ENCODE peak calls at places on chromosomes 6 and 20, in seven cellular contexts. One of them, this sample, is unnamed.
A peak's percentile ranks its signal among the peaks of the same experiment; 100 is the strongest.

GRCh38 chr6:10884245-10884972 is 2.4 kb upstream of the SYCP2L start:
- DNase-seq in upper lobe of right lung: no peak
- DNase-seq in uterus: no peak
- DNase-seq in HCT116: no peak
- DNase-seq in foreskin keratinocyte: no peak
- DNase-seq in CD8-positive, alpha-beta T cell: no peak
- DNase-seq in choroid plexus epithelial cell: no peak
- DNase-seq in this sample: no peak

GRCh38 chr20:63093966-63094766 is 87.4 kb upstream of the BHLHE23 start:
- DNase-seq in uterus: no peak
- DNase-seq in choroid plexus epithelial cell: no peak
- DNase-seq in HCT116: no peak
- DNase-seq in CD8-positive, alpha-beta T cell: no peak
- DNase-seq in upper lobe of right lung: peak; percentile 31
- DNase-seq in foreskin keratinocyte: no peak
- DNase-seq in this sample: peak; percentile 34

GRCh38 chr6:115717062-115717461 is 343.6 kb downstream of the FRK start:
- DNase-seq in choroid plexus epithelial cell: no peak
- DNase-seq in upper lobe of right lung: no peak
- DNase-seq in CD8-positive, alpha-beta T cell: no peak
- DNase-seq in HCT116: no peak
- DNase-seq in foreskin keratinocyte: no peak
- DNase-seq in uterus: no peak
- DNase-seq in this sample: no peak

GRCh38 chr6:126811307-126811706 is 307.2 kb upstream of the RSPO3 start:
- DNase-seq in HCT116: no peak
- DNase-seq in foreskin keratinocyte: no peak
- DNase-seq in uterus: peak; percentile 22
- DNase-seq in choroid plexus epithelial cell: peak; percentile 64
- DNase-seq in CD8-positive, alpha-beta T cell: no peak
- DNase-seq in upper lobe of right lung: no peak
- DNase-seq in this sample: no peak

GRCh38 chr6:121522771-121523386 is 87.4 kb downstream of the GJA1 start:
- DNase-seq in uterus: no peak
- DNase-seq in HCT116: no peak
- DNase-seq in foreskin keratinocyte: no peak
- DNase-seq in upper lobe of right lung: no peak
- DNase-seq in choroid plexus epithelial cell: peak; percentile 62
- DNase-seq in CD8-positive, alpha-beta T cell: no peak
- DNase-seq in this sample: no peak

GRCh38 chr20:45935416-45936046 is 1.0 kb downstream of the PCIF1 start:
- DNase-seq in upper lobe of right lung: no peak
- DNase-seq in foreskin keratinocyte: no peak
- DNase-seq in choroid plexus epithelial cell: peak; percentile 64
- DNase-seq in HCT116: no peak
- DNase-seq in uterus: no peak
- DNase-seq in CD8-positive, alpha-beta T cell: no peak
- DNase-seq in this sample: no peak

GRCh38 chr6:4162345-4162744 is 27.0 kb upstream of the ECI2 start:
- DNase-seq in choroid plexus epithelial cell: no peak
- DNase-seq in HCT116: no peak
- DNase-seq in uterus: no peak
- DNase-seq in CD8-positive, alpha-beta T cell: no peak
- DNase-seq in upper lobe of right lung: no peak
- DNase-seq in foreskin keratinocyte: no peak
- DNase-seq in this sample: no peak

GRCh38 chr20:61682998-61683681 is 382.5 kb downstream of the TAF4 start:
- DNase-seq in foreskin keratinocyte: no peak
- DNase-seq in HCT116: no peak
- DNase-seq in choroid plexus epithelial cell: no peak
- DNase-seq in CD8-positive, alpha-beta T cell: no peak
- DNase-seq in uterus: no peak
- DNase-seq in upper lobe of right lung: no peak
- DNase-seq in this sample: no peak

GRCh38 chr20:63697868-63698545 is 1.6 kb downstream of the TNFRSF6B start:
- DNase-seq in CD8-positive, alpha-beta T cell: no peak
- DNase-seq in foreskin keratinocyte: peak; percentile 25
- DNase-seq in HCT116: no peak
- DNase-seq in uterus: no peak
- DNase-seq in choroid plexus epithelial cell: no peak
- DNase-seq in upper lobe of right lung: no peak
- DNase-seq in this sample: peak; percentile 37

GRCh38 chr20:3783068-3783489 is 1.8 kb upstream of the SPEF1 start:
- DNase-seq in CD8-positive, alpha-beta T cell: no peak
- DNase-seq in choroid plexus epithelial cell: no peak
- DNase-seq in upper lobe of right lung: no peak
- DNase-seq in HCT116: no peak
- DNase-seq in foreskin keratinocyte: no peak
- DNase-seq in uterus: no peak
- DNase-seq in this sample: peak; percentile 53

GRCh38 chr20:4040283-4041179 is 25.2 kb upstream of the RNF24 start:
- DNase-seq in foreskin keratinocyte: no peak
- DNase-seq in choroid plexus epithelial cell: peak; percentile 48
- DNase-seq in uterus: no peak
- DNase-seq in HCT116: no peak
- DNase-seq in CD8-positive, alpha-beta T cell: no peak
- DNase-seq in upper lobe of right lung: no peak
- DNase-seq in this sample: peak; percentile 60

GRCh38 chr20:10157539-10157938 is 61.1 kb upstream of the SNAP25 start:
- DNase-seq in uterus: no peak
- DNase-seq in foreskin keratinocyte: no peak
- DNase-seq in CD8-positive, alpha-beta T cell: no peak
- DNase-seq in choroid plexus epithelial cell: no peak
- DNase-seq in upper lobe of right lung: no peak
- DNase-seq in HCT116: no peak
- DNase-seq in this sample: no peak

GRCh38 chr20:10648651-10649050 is 25.1 kb downstream of the JAG1 start:
- DNase-seq in upper lobe of right lung: no peak
- DNase-seq in choroid plexus epithelial cell: peak; percentile 82
- DNase-seq in foreskin keratinocyte: no peak
- DNase-seq in uterus: no peak
- DNase-seq in CD8-positive, alpha-beta T cell: no peak
- DNase-seq in HCT116: no peak
- DNase-seq in this sample: no peak

GRCh38 chr6:134515976-134516375 is 198.1 kb upstream of the SGK1 start:
- DNase-seq in upper lobe of right lung: no peak
- DNase-seq in choroid plexus epithelial cell: peak; percentile 68
- DNase-seq in HCT116: no peak
- DNase-seq in foreskin keratinocyte: no peak
- DNase-seq in uterus: no peak
- DNase-seq in CD8-positive, alpha-beta T cell: no peak
- DNase-seq in this sample: no peak

GRCh38 chr6:105810922-105811482 is 275.1 kb upstream of the PRDM1 start:
- DNase-seq in HCT116: no peak
- DNase-seq in upper lobe of right lung: no peak
- DNase-seq in uterus: no peak
- DNase-seq in CD8-positive, alpha-beta T cell: no peak
- DNase-seq in foreskin keratinocyte: no peak
- DNase-seq in choroid plexus epithelial cell: no peak
- DNase-seq in this sample: no peak

GRCh38 chr20:433300-433975 is 25.3 kb downstream of the RBCK1 start:
- DNase-seq in HCT116: no peak
- DNase-seq in upper lobe of right lung: no peak
- DNase-seq in uterus: no peak
- DNase-seq in choroid plexus epithelial cell: peak; percentile 29
- DNase-seq in CD8-positive, alpha-beta T cell: peak; percentile 43
- DNase-seq in foreskin keratinocyte: peak; percentile 56
- DNase-seq in this sample: no peak

GRCh38 chr6:137202078-137202477 is 17.1 kb downstream of the IFNGR1 start:
- DNase-seq in choroid plexus epithelial cell: no peak
- DNase-seq in HCT116: no peak
- DNase-seq in uterus: no peak
- DNase-seq in foreskin keratinocyte: no peak
- DNase-seq in upper lobe of right lung: no peak
- DNase-seq in CD8-positive, alpha-beta T cell: no peak
- DNase-seq in this sample: no peak

GRCh38 chr20:14937846-14938245 is 600.4 kb upstream of the FLRT3 start:
- DNase-seq in CD8-positive, alpha-beta T cell: no peak
- DNase-seq in upper lobe of right lung: no peak
- DNase-seq in choroid plexus epithelial cell: no peak
- DNase-seq in uterus: no peak
- DNase-seq in HCT116: no peak
- DNase-seq in foreskin keratinocyte: no peak
- DNase-seq in this sample: no peak

GRCh38 chr6:157200117-157200516 is 123.2 kb downstream of the TMEM242 start:
- DNase-seq in upper lobe of right lung: no peak
- DNase-seq in CD8-positive, alpha-beta T cell: no peak
- DNase-seq in HCT116: no peak
- DNase-seq in uterus: no peak
- DNase-seq in foreskin keratinocyte: no peak
- DNase-seq in choroid plexus epithelial cell: no peak
- DNase-seq in this sample: no peak

GRCh38 chr6:55868910-55869479 is 6.4 kb downstream of the BMP5 start:
- DNase-seq in foreskin keratinocyte: peak; percentile 100
- DNase-seq in HCT116: peak; percentile 2
- DNase-seq in uterus: no peak
- DNase-seq in choroid plexus epithelial cell: peak; percentile 59
- DNase-seq in upper lobe of right lung: no peak
- DNase-seq in CD8-positive, alpha-beta T cell: no peak
- DNase-seq in this sample: no peak

GRCh38 chr6:41036601-41037000 is 2.4 kb downstream of the UNC5CL start:
- DNase-seq in HCT116: no peak
- DNase-seq in upper lobe of right lung: no peak
- DNase-seq in CD8-positive, alpha-beta T cell: no peak
- DNase-seq in choroid plexus epithelial cell: no peak
- DNase-seq in uterus: no peak
- DNase-seq in foreskin keratinocyte: peak; percentile 89
- DNase-seq in this sample: no peak

GRCh38 chr6:41037107-41037900 is 1.7 kb downstream of the UNC5CL start:
- DNase-seq in CD8-positive, alpha-beta T cell: no peak
- DNase-seq in upper lobe of right lung: no peak
- DNase-seq in choroid plexus epithelial cell: no peak
- DNase-seq in HCT116: no peak
- DNase-seq in uterus: no peak
- DNase-seq in foreskin keratinocyte: peak; percentile 56
- DNase-seq in this sample: no peak

GRCh38 chr6:41040911-41041536 is 1.2 kb upstream of the TSPO2 start:
- DNase-seq in uterus: no peak
- DNase-seq in CD8-positive, alpha-beta T cell: no peak
- DNase-seq in foreskin keratinocyte: no peak
- DNase-seq in HCT116: no peak
- DNase-seq in choroid plexus epithelial cell: no peak
- DNase-seq in upper lobe of right lung: no peak
- DNase-seq in this sample: no peak

GRCh38 chr6:41040101-41040910 is 1.3 kb upstream of the UNC5CL start:
- DNase-seq in foreskin keratinocyte: no peak
- DNase-seq in uterus: no peak
- DNase-seq in choroid plexus epithelial cell: peak; percentile 11
- DNase-seq in upper lobe of right lung: peak; percentile 73
- DNase-seq in CD8-positive, alpha-beta T cell: no peak
- DNase-seq in HCT116: no peak
- DNase-seq in this sample: no peak

GRCh38 chr6:41039060-41039998 is at the start of gene UNC5CL:
- DNase-seq in CD8-positive, alpha-beta T cell: peak; percentile 43
- DNase-seq in upper lobe of right lung: peak; percentile 84
- DNase-seq in HCT116: peak; percentile 27
- DNase-seq in choroid plexus epithelial cell: peak; percentile 54
- DNase-seq in uterus: no peak
- DNase-seq in foreskin keratinocyte: peak; percentile 70
- DNase-seq in this sample: peak; percentile 60
- TF ChIP-seq CTCF in CD8-positive, alpha-beta T cell: peak; percentile 55
- TF ChIP-seq CTCF in upper lobe of right lung: peak; percentile 70
- TF ChIP-seq CTCF in HCT116: peak; percentile 76
- TF ChIP-seq CTCF in choroid plexus epithelial cell: peak; percentile 86
- TF ChIP-seq CTCF in uterus: peak; percentile 29
- TF ChIP-seq CTCF in foreskin keratinocyte: peak; percentile 93
- TF ChIP-seq CTCF in this sample: peak; percentile 73

GRCh38 chr6:139119553-139119952 is 15.3 kb upstream of the HECA start:
- DNase-seq in HCT116: no peak
- DNase-seq in CD8-positive, alpha-beta T cell: no peak
- DNase-seq in uterus: no peak
- DNase-seq in upper lobe of right lung: no peak
- DNase-seq in choroid plexus epithelial cell: no peak
- DNase-seq in foreskin keratinocyte: no peak
- DNase-seq in this sample: no peak

GRCh38 chr6:139126255-139126654 is 8.6 kb upstream of the HECA start:
- DNase-seq in foreskin keratinocyte: peak; percentile 47
- DNase-seq in choroid plexus epithelial cell: peak; percentile 88
- DNase-seq in upper lobe of right lung: no peak
- DNase-seq in CD8-positive, alpha-beta T cell: no peak
- DNase-seq in HCT116: no peak
- DNase-seq in uterus: no peak
- DNase-seq in this sample: no peak

GRCh38 chr6:139129284-139129683 is 5.6 kb upstream of the HECA start:
- DNase-seq in uterus: no peak
- DNase-seq in choroid plexus epithelial cell: peak; percentile 76
- DNase-seq in HCT116: no peak
- DNase-seq in upper lobe of right lung: no peak
- DNase-seq in foreskin keratinocyte: no peak
- DNase-seq in CD8-positive, alpha-beta T cell: no peak
- DNase-seq in this sample: no peak

DNA sequence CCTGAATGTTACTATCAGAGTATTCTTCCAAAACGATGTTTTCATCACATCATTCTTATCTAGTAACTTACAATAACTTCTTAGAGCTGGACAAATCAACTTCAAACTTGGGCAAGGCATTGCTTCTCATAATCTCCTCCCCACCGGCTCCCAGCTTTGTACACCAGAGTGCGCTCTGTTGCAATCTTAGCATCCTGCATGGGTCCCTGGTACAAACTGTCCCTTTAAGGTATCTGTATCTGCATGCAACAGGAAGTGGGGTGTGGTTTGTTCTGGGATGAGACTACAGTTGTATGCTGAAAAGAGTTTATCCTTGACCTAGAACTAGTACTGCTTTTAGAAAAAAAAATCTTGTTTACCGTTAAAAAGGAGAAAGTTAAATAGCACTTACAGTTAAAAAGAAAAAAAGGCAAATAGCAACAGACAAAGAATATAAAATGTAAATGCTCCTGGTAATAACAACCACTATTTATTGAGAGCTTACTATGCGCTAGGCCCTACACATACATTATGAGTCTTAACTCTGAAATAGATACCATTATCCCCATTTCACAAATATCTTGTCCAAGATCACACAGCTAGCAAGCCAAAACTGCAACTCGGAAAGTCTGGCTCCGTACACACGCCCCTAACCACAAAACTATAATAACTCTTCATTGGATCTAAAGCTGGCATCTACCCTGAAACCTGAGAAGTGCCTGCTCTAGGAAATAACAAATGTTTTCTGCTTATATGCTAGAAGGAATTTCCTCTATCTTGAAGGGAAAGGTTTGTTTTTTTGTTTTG is 9.8 kb upstream of the HECA start:
- DNase-seq in HCT116: peak; percentile 70
- DNase-seq in CD8-positive, alpha-beta T cell: peak; percentile 72
- DNase-seq in uterus: no peak
- DNase-seq in choroid plexus epithelial cell: peak; percentile 90
- DNase-seq in upper lobe of right lung: peak; percentile 68
- DNase-seq in foreskin keratinocyte: peak; percentile 82
- DNase-seq in this sample: peak; percentile 67
- TF ChIP-seq CTCF in HCT116: peak; percentile 50
- TF ChIP-seq CTCF in CD8-positive, alpha-beta T cell: peak; percentile 86
- TF ChIP-seq CTCF in uterus: no peak
- TF ChIP-seq CTCF in choroid plexus epithelial cell: peak; percentile 69
- TF ChIP-seq CTCF in upper lobe of right lung: peak; percentile 56
- TF ChIP-seq CTCF in foreskin keratinocyte: peak; percentile 87
- TF ChIP-seq CTCF in this sample: peak; percentile 60

GRCh38 chr20:31605031-31605901 is at the start of gene ID1:
- DNase-seq in HCT116: peak; percentile 95
- DNase-seq in CD8-positive, alpha-beta T cell: peak; percentile 78
- DNase-seq in foreskin keratinocyte: peak; percentile 83
- DNase-seq in upper lobe of right lung: peak; percentile 97
- DNase-seq in uterus: peak; percentile 92
- DNase-seq in choroid plexus epithelial cell: peak; percentile 97
- DNase-seq in this sample: peak; percentile 97
- TF ChIP-seq CTCF in HCT116: no peak
- TF ChIP-seq CTCF in CD8-positive, alpha-beta T cell: no peak
- TF ChIP-seq CTCF in foreskin keratinocyte: no peak
- TF ChIP-seq CTCF in upper lobe of right lung: no peak
- TF ChIP-seq CTCF in uterus: no peak
- TF ChIP-seq CTCF in choroid plexus epithelial cell: no peak
- TF ChIP-seq CTCF in this sample: no peak

GRCh38 chr20:36815454-36816091 is 42.0 kb upstream of the DSN1 start:
- DNase-seq in HCT116: no peak
- DNase-seq in foreskin keratinocyte: no peak
- DNase-seq in CD8-positive, alpha-beta T cell: no peak
- DNase-seq in choroid plexus epithelial cell: no peak
- DNase-seq in uterus: no peak
- DNase-seq in upper lobe of right lung: no peak
- DNase-seq in this sample: no peak
- TF ChIP-seq CTCF in HCT116: no peak
- TF ChIP-seq CTCF in foreskin keratinocyte: no peak
- TF ChIP-seq CTCF in CD8-positive, alpha-beta T cell: no peak
- TF ChIP-seq CTCF in choroid plexus epithelial cell: no peak
- TF ChIP-seq CTCF in uterus: no peak
- TF ChIP-seq CTCF in upper lobe of right lung: no peak
- TF ChIP-seq CTCF in this sample: no peak

This sample was measured in lower lobe of right lung.